ENCODE peak calls at places on chromosome 15, in eight cellular contexts. One of them, this sample, is unnamed.

GRCh38 chr15:70923311-70924080 is 30.9 kb downstream of the LRRC49 start:
- DNase-seq in A549: no peak
- DNase-seq in HL-60: no peak
- DNase-seq in SK-N-SH: no peak
- DNase-seq in GM23338: no peak
- DNase-seq in HCT116: no peak
- DNase-seq in K562: no peak
- DNase-seq in HepG2: no peak
- DNase-seq in this sample: no peak

GRCh38 chr15:100109486-100110035 is 232.2 kb downstream of the ADAMTS17 start:
- DNase-seq in A549: no peak
- DNase-seq in HL-60: no peak
- DNase-seq in SK-N-SH: no peak
- DNase-seq in GM23338: no peak
- DNase-seq in HCT116: no peak
- DNase-seq in K562: no peak
- DNase-seq in HepG2: no peak
- DNase-seq in this sample: no peak

GRCh38 chr15:61243984-61244593 is 15.0 kb upstream of the RORA start:
- DNase-seq in A549: no peak
- DNase-seq in HL-60: no peak
- DNase-seq in SK-N-SH: no peak
- DNase-seq in GM23338: no peak
- DNase-seq in HCT116: no peak
- DNase-seq in K562: peak
- DNase-seq in HepG2: no peak
- DNase-seq in this sample: no peak

GRCh38 chr15:99336794-99337193 is 85.5 kb downstream of the LRRC28 start:
- DNase-seq in A549: no peak
- DNase-seq in HL-60: no peak
- DNase-seq in SK-N-SH: no peak
- DNase-seq in GM23338: no peak
- DNase-seq in HCT116: no peak
- DNase-seq in K562: no peak
- DNase-seq in HepG2: no peak
- DNase-seq in this sample: no peak

GRCh38 chr15:51312754-51313390 is 25.5 kb downstream of the CYP19A1 start:
- DNase-seq in A549: no peak
- DNase-seq in HL-60: no peak
- DNase-seq in SK-N-SH: no peak
- DNase-seq in GM23338: no peak
- DNase-seq in HCT116: peak
- DNase-seq in K562: no peak
- DNase-seq in HepG2: peak
- DNase-seq in this sample: no peak

GRCh38 chr15:50676799-50677483 is 9.7 kb downstream of the TRPM7 start:
- DNase-seq in A549: peak
- DNase-seq in HL-60: no peak
- DNase-seq in SK-N-SH: no peak
- DNase-seq in GM23338: no peak
- DNase-seq in HCT116: no peak
- DNase-seq in K562: peak
- DNase-seq in HepG2: no peak
- DNase-seq in this sample: no peak

GRCh38 chr15:71512281-71513016 is 297.9 kb upstream of the NR2E3 start:
- DNase-seq in A549: no peak
- DNase-seq in HL-60: no peak
- DNase-seq in SK-N-SH: no peak
- DNase-seq in GM23338: no peak
- DNase-seq in HCT116: no peak
- DNase-seq in K562: no peak
- DNase-seq in HepG2: peak
- DNase-seq in this sample: no peak

GRCh38 chr15:85690546-85691226 is 104.0 kb downstream of the KLHL25 start:
- DNase-seq in A549: no peak
- DNase-seq in HL-60: peak
- DNase-seq in SK-N-SH: no peak
- DNase-seq in GM23338: no peak
- DNase-seq in HCT116: no peak
- DNase-seq in K562: no peak
- DNase-seq in HepG2: no peak
- DNase-seq in this sample: no peak

GRCh38 chr15:99582508-99582960 is 16.8 kb downstream of the MEF2A start:
- DNase-seq in A549: no peak
- DNase-seq in HL-60: no peak
- DNase-seq in SK-N-SH: no peak
- DNase-seq in GM23338: no peak
- DNase-seq in HCT116: no peak
- DNase-seq in K562: no peak
- DNase-seq in HepG2: no peak
- DNase-seq in this sample: no peak

GRCh38 chr15:58203537-58203936 is 65.4 kb downstream of the AQP9 start:
- DNase-seq in A549: no peak
- DNase-seq in HL-60: no peak
- DNase-seq in SK-N-SH: peak
- DNase-seq in GM23338: no peak
- DNase-seq in HCT116: no peak
- DNase-seq in K562: peak
- DNase-seq in HepG2: no peak
- DNase-seq in this sample: no peak

GRCh38 chr15:66590435-66590834 is 24.6 kb upstream of the LCTL start:
- DNase-seq in A549: no peak
- DNase-seq in HL-60: no peak
- DNase-seq in SK-N-SH: no peak
- DNase-seq in GM23338: no peak
- DNase-seq in HCT116: no peak
- DNase-seq in K562: no peak
- DNase-seq in HepG2: no peak
- DNase-seq in this sample: no peak

GRCh38 chr15:78718257-78718656 is 77.2 kb upstream of the CHRNB4 start:
- DNase-seq in A549: no peak
- DNase-seq in HL-60: no peak
- DNase-seq in SK-N-SH: no peak
- DNase-seq in GM23338: no peak
- DNase-seq in HCT116: no peak
- DNase-seq in K562: no peak
- DNase-seq in HepG2: no peak
- DNase-seq in this sample: no peak

GRCh38 chr15:64343841-64344240 is 12.1 kb downstream of the CSNK1G1 start:
- DNase-seq in A549: no peak
- DNase-seq in HL-60: no peak
- DNase-seq in SK-N-SH: no peak
- DNase-seq in GM23338: no peak
- DNase-seq in HCT116: no peak
- DNase-seq in K562: no peak
- DNase-seq in HepG2: no peak
- DNase-seq in this sample: no peak

GRCh38 chr15:48334260-48334659 is 3.0 kb downstream of the DUT start:
- DNase-seq in A549: no peak
- DNase-seq in HL-60: peak
- DNase-seq in SK-N-SH: no peak
- DNase-seq in GM23338: peak
- DNase-seq in HCT116: no peak
- DNase-seq in K562: peak
- DNase-seq in HepG2: no peak
- DNase-seq in this sample: no peak

GRCh38 chr15:52466134-52466701 is 62.5 kb downstream of the MYO5A start:
- DNase-seq in A549: no peak
- DNase-seq in HL-60: peak
- DNase-seq in SK-N-SH: no peak
- DNase-seq in GM23338: peak
- DNase-seq in HCT116: no peak
- DNase-seq in K562: no peak
- DNase-seq in HepG2: no peak
- DNase-seq in this sample: no peak

GRCh38 chr15:71334874-71335273 is 219.6 kb downstream of the THSD4 start:
- DNase-seq in A549: no peak
- DNase-seq in HL-60: no peak
- DNase-seq in SK-N-SH: no peak
- DNase-seq in GM23338: no peak
- DNase-seq in HCT116: no peak
- DNase-seq in K562: no peak
- DNase-seq in HepG2: no peak
- DNase-seq in this sample: no peak

GRCh38 chr15:59160880-59161593 is 45.6 kb upstream of the LDHAL6B start:
- DNase-seq in A549: peak
- DNase-seq in HL-60: peak
- DNase-seq in SK-N-SH: peak
- DNase-seq in GM23338: peak
- DNase-seq in HCT116: no peak
- DNase-seq in K562: peak
- DNase-seq in HepG2: peak
- DNase-seq in this sample: peak

GRCh38 chr15:89332446-89332845 is 2.2 kb downstream of the POLG start:
- DNase-seq in A549: peak
- DNase-seq in HL-60: peak
- DNase-seq in SK-N-SH: peak
- DNase-seq in GM23338: peak
- DNase-seq in HCT116: peak
- DNase-seq in K562: peak
- DNase-seq in HepG2: peak
- DNase-seq in this sample: no peak

GRCh38 chr15:99232740-99233139 is 16.6 kb downstream of the TTC23 start:
- DNase-seq in A549: no peak
- DNase-seq in HL-60: no peak
- DNase-seq in SK-N-SH: no peak
- DNase-seq in GM23338: no peak
- DNase-seq in HCT116: no peak
- DNase-seq in K562: no peak
- DNase-seq in HepG2: no peak
- DNase-seq in this sample: no peak

GRCh38 chr15:85142324-85142723 is 160.7 kb downstream of the PDE8A start:
- DNase-seq in A549: peak
- DNase-seq in HL-60: no peak
- DNase-seq in SK-N-SH: no peak
- DNase-seq in GM23338: no peak
- DNase-seq in HCT116: peak
- DNase-seq in K562: no peak
- DNase-seq in HepG2: no peak
- DNase-seq in this sample: no peak

GRCh38 chr15:66611257-66612053 is 45.7 kb upstream of the LCTL start:
- DNase-seq in A549: no peak
- DNase-seq in HL-60: no peak
- DNase-seq in SK-N-SH: no peak
- DNase-seq in GM23338: peak
- DNase-seq in HCT116: no peak
- DNase-seq in K562: no peak
- DNase-seq in HepG2: peak
- DNase-seq in this sample: no peak

GRCh38 chr15:68175527-68175926 is 29.6 kb downstream of the CALML4 start:
- DNase-seq in A549: no peak
- DNase-seq in HL-60: peak
- DNase-seq in SK-N-SH: no peak
- DNase-seq in GM23338: no peak
- DNase-seq in HCT116: no peak
- DNase-seq in K562: no peak
- DNase-seq in HepG2: no peak
- DNase-seq in this sample: no peak

GRCh38 chr15:73630030-73630429 is 3.2 kb downstream of the NPTN start:
- DNase-seq in A549: no peak
- DNase-seq in HL-60: no peak
- DNase-seq in SK-N-SH: no peak
- DNase-seq in GM23338: no peak
- DNase-seq in HCT116: no peak
- DNase-seq in K562: no peak
- DNase-seq in HepG2: peak
- DNase-seq in this sample: no peak

GRCh38 chr15:40878785-40879184 is 4.8 kb upstream of the RHOV start:
- DNase-seq in A549: no peak
- DNase-seq in HL-60: no peak
- DNase-seq in SK-N-SH: no peak
- DNase-seq in GM23338: no peak
- DNase-seq in HCT116: no peak
- DNase-seq in K562: peak
- DNase-seq in HepG2: no peak
- DNase-seq in this sample: no peak
- TF ChIP-seq REST in A549: no peak
- TF ChIP-seq REST in HL-60: no peak
- TF ChIP-seq REST in SK-N-SH: no peak
- TF ChIP-seq REST in GM23338: no peak
- TF ChIP-seq REST in HCT116: no peak
- TF ChIP-seq REST in K562: no peak
- TF ChIP-seq REST in HepG2: no peak
- TF ChIP-seq REST in this sample: no peak

DNA sequence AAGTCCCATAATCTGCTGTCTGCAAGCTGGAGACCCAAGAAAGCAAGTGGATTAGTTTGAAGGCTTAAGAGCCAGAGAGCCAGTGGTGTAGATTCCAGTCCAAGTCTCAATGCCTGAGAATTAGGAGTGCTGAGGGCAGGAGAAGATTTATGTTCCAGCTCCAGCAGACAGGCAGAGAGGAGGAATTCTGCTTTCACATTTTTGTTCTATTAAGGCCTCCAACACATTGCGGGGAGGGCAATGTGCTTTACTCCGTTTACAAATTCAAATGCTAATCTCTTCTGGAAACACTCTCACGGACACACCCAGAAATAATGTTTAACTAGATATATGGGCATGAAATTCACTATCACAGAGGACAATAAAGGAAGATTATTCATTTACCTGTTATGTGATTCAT is 54.0 kb downstream of the DPH6 start:
- DNase-seq in A549: no peak
- DNase-seq in HL-60: no peak
- DNase-seq in SK-N-SH: no peak
- DNase-seq in GM23338: no peak
- DNase-seq in HCT116: no peak
- DNase-seq in K562: no peak
- DNase-seq in HepG2: no peak
- DNase-seq in this sample: no peak
- TF ChIP-seq REST in A549: no peak
- TF ChIP-seq REST in HL-60: no peak
- TF ChIP-seq REST in SK-N-SH: no peak
- TF ChIP-seq REST in GM23338: no peak
- TF ChIP-seq REST in HCT116: no peak
- TF ChIP-seq REST in K562: no peak
- TF ChIP-seq REST in HepG2: no peak
- TF ChIP-seq REST in this sample: no peak

DNA sequence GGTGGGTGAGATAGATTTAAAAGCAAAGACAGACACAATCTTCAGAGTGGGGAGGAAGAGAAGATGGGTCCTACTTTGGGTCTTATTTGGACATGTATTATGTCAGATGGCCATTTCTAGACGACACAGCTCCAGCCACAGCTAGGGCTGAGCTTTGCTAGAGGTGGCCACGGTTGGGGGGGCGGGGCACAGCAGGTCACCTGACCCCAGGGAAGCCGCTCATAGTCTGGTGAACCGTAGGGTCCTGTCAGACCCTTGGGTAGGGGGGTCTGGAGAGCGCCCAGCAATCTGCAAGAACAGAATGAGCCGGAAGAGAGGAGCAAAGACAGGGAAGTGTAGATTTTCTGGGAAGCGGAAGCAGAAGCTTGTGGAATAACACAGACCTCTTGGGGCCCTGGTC is 6.6 kb downstream of the EPB42 start:
- DNase-seq in A549: no peak
- DNase-seq in HL-60: no peak
- DNase-seq in SK-N-SH: no peak
- DNase-seq in GM23338: no peak
- DNase-seq in HCT116: no peak
- DNase-seq in K562: peak
- DNase-seq in HepG2: no peak
- DNase-seq in this sample: no peak
- TF ChIP-seq REST in A549: no peak
- TF ChIP-seq REST in HL-60: no peak
- TF ChIP-seq REST in SK-N-SH: no peak
- TF ChIP-seq REST in GM23338: no peak
- TF ChIP-seq REST in HCT116: no peak
- TF ChIP-seq REST in K562: no peak
- TF ChIP-seq REST in HepG2: no peak
- TF ChIP-seq REST in this sample: no peak

GRCh38 chr15:26772588-26773484 is at the start of gene GABRB3:
- DNase-seq in A549: peak
- DNase-seq in HL-60: no peak
- DNase-seq in SK-N-SH: peak
- DNase-seq in GM23338: peak
- DNase-seq in HCT116: no peak
- DNase-seq in K562: no peak
- DNase-seq in HepG2: no peak
- DNase-seq in this sample: no peak
- TF ChIP-seq REST in A549: no peak
- TF ChIP-seq REST in HL-60: no peak
- TF ChIP-seq REST in SK-N-SH: no peak
- TF ChIP-seq REST in GM23338: no peak
- TF ChIP-seq REST in HCT116: no peak
- TF ChIP-seq REST in K562: no peak
- TF ChIP-seq REST in HepG2: no peak
- TF ChIP-seq REST in this sample: no peak

This sample was measured in Panc1.